ENCODE peak calls at places on chromosome 19, in nine cellular contexts. J is NCI-H2029 treated with DMSO at 0.1 percent for 48 hours; D is T-helper 1 cell; E is activated CD4-positive, alpha-beta T cell treated with anti-CD3 and anti-CD28 coated beads, Interleukin-2, amount 50 U/mL, for 24 hours; T is fibroblast of lung; U is progenitor cell of endocrine pancreas; I is T-helper 2 cell; F is iris pigment epithelial cell; Y is GM03348. Z is an unnamed sample.

GRCh38 chr19:19485161-19485997 is 30.0 kb downstream of the TSSK6 start:
- DNase-seq in J (no peak), D (no peak), E (no peak), T (peak), U (no peak), I (no peak), F (peak), Y (no peak), Z (no peak)

GRCh38 chr19:45130888-45131615 is 29.7 kb downstream of the NKPD1 start:
- DNase-seq in J (peak), D (no peak), E (no peak), T (peak), U (no peak), I (no peak), F (peak), Y (no peak), Z (peak)

GRCh38 chr19:43553656-43554055 is 20.7 kb downstream of the ZNF575 start:
- DNase-seq in J (no peak), D (no peak), E (no peak), T (no peak), U (no peak), I (no peak), F (no peak), Y (no peak), Z (no peak)

GRCh38 chr19:47190167-47190727 is 40.8 kb downstream of the BBC3 start:
- DNase-seq in J (peak), D (peak), E (peak), T (peak), U (no peak), I (peak), F (peak), Y (peak), Z (peak)

GRCh38 chr19:29542776-29543175 is 17.0 kb downstream of the VSTM2B start:
- DNase-seq in J (no peak), D (no peak), E (no peak), T (no peak), U (no peak), I (no peak), F (no peak), Y (no peak), Z (no peak)

GRCh38 chr19:18223860-18224524 is 2.2 kb downstream of the PDE4C start:
- DNase-seq in J (peak), D (no peak), E (no peak), T (no peak), U (no peak), I (no peak), F (peak), Y (no peak), Z (no peak)

GRCh38 chr19:41877916-41878905 is 1.1 kb downstream of the CD79A start:
- DNase-seq in J (no peak), D (no peak), E (no peak), T (no peak), U (no peak), I (no peak), F (no peak), Y (no peak), Z (no peak)

GRCh38 chr19:48798937-48799336 is 11.9 kb downstream of the BCAT2 start:
- DNase-seq in J (no peak), D (no peak), E (no peak), T (peak), U (no peak), I (no peak), F (peak), Y (no peak), Z (no peak)

GRCh38 chr19:13132471-13133166 is 14.6 kb downstream of the NACC1 start:
- DNase-seq in J (no peak), D (peak), E (peak), T (peak), U (no peak), I (peak), F (peak), Y (peak), Z (no peak)

Z was measured in putamen.